ENCODE peak calls at places on chromosomes 16 and 17, in four cellular contexts. K is mammary epithelial cell; F is CD4-positive, CD25-positive, alpha-beta regulatory T cell; P is sigmoid colon. T is an unnamed sample. For H3K4me1, the result is how much of the 10 kb centered on the place peaks cover.

GRCh38 chr16:48503779-48504178 is 106.2 kb downstream of the N4BP1 start:
- DNase-seq in K (no peak), F (no peak), P (peak), T (peak)

GRCh38 chr16:80971814-80972213 is 34.9 kb downstream of the CMC2 start:
- DNase-seq in K (no peak), F (no peak), P (no peak), T (no peak)

GRCh38 chr17:33204701-33205100 is 88.4 kb downstream of the ASIC2 start:
- DNase-seq in K (no peak), F (no peak), P (no peak), T (no peak)

GRCh38 chr17:17739388-17740066 is 58.3 kb downstream of the RAI1 start:
- DNase-seq in K (peak), F (no peak), P (peak), T (peak)

GRCh38 chr16:59597269-59597668 is 863.2 kb upstream of the GOT2 start:
- DNase-seq in K (peak), F (no peak), P (no peak), T (no peak)

GRCh38 chr16:31301708-31302400 is 42.1 kb downstream of the ITGAM start:
- DNase-seq in K (peak), F (no peak), P (no peak), T (no peak)

GRCh38 chr17:30345527-30346075 is 11.7 kb upstream of the TMIGD1 start:
- DNase-seq in K (peak), F (no peak), P (no peak), T (no peak)

GRCh38 chr17:38345743-38346142 is 2.0 kb upstream of the GPR179 start:
- DNase-seq in K (no peak), F (no peak), P (no peak), T (no peak)

GRCh38 chr16:1277945-1278282 is 22.0 kb downstream of the TPSD1 start:
- DNase-seq in K (no peak), F (no peak), P (no peak), T (no peak)

GRCh38 chr16:23952128-23953041 is 116.6 kb downstream of the PRKCB start:
- DNase-seq in K (no peak), F (no peak), P (no peak), T (peak)

GRCh38 chr17:49512296-49513043 is 17.4 kb downstream of the NGFR start:
- DNase-seq in K (no peak), F (no peak), P (peak), T (no peak)

GRCh38 chr17:82105882-82106696 is 8.1 kb upstream of the FASN start:
- DNase-seq in K (peak), F (peak), P (peak), T (no peak)
- H3K4me3 ChIP-seq in K (peak), F (peak), P (no peak), T (no peak)

DNA sequence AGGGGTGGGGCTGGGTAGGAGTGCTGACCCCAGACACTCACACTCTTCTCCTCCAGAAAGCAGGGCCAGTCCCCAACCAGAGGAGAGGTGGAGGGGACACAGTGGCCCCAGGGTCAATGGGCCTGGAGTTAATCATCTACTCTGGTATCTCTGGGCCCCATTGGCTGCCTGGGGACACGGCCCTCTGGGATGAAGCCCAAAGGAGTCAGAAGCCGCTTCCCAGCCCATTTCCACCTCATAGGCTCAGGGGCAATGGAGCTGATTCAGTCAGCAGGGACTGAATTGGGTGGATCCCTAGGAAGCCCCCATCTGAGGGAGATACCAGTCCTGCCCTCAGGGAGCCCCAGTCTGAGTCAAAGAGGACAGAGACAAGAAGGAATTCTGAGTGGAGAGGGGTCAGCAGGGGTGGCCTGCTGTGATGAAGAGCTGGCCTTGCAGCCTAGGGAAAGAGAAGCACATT is 2.9 kb upstream of the NAGS start:
- DNase-seq in K (no peak), F (no peak), P (no peak), T (no peak)
- H3K4me1 ChIP-seq in K (under half), F (under half), P (under half), T (under half)

GRCh38 chr16:88070989-88071625 is 119.9 kb downstream of the BANP start:
- DNase-seq in K (no peak), F (no peak), P (peak), T (no peak)

GRCh38 chr16:88068476-88069396 is 117.5 kb downstream of the BANP start:
- DNase-seq in K (no peak), F (no peak), P (peak), T (no peak)

GRCh38 chr16:88071908-88072307 is 120.7 kb downstream of the BANP start:
- DNase-seq in K (no peak), F (no peak), P (peak), T (no peak)

GRCh38 chr16:88069397-88070168 is 118.3 kb downstream of the BANP start:
- DNase-seq in K (no peak), F (no peak), P (peak), T (no peak)

DNA sequence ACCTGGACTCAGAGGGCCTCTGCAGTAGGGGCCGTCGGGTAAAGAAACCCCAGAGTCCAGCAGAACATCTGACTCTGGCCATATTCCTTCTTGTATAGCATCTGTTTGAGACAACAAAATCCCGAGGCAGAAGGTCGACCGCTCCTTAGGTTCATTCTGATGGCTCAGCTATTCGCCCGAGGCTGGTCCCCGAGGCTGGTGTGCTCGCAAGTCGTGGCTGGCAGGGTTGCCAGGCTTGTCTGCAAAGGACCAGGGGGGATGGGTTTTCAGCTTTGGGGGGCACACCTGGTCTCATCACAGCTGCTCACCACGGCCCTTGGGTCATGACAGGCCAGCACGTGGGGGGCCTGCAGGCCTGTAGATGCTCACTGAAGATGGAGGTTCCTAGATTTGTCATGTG is 119.1 kb downstream of the BANP start:
- DNase-seq in K (no peak), F (no peak), P (peak), T (no peak)
- H3K27ac ChIP-seq in K (no peak), F (no peak), P (no peak), T (no peak)

DNA sequence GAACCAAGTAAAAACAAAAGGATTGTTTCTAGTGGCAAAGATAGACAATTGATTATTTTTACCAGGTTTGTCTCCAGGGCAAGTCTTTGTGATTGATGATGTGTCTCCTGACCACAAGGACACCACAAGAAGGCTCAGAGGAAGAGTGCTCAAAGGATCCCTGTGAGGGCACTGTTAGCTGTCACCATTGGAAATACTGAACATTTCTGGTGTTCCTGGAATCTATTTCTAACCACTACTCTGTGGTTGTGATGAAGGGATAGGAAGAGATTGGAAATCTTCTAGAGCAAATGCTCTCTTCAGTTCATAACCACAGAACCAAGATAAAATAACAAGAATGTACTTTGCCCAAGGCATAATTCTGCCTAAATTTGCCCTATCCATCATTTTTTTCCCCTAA is 15.3 kb downstream of the RNF43 start:
- DNase-seq in K (peak), F (no peak), P (no peak), T (no peak)
- H3K4me3 ChIP-seq in K (peak), F (no peak), P (no peak), T (no peak)

DNA sequence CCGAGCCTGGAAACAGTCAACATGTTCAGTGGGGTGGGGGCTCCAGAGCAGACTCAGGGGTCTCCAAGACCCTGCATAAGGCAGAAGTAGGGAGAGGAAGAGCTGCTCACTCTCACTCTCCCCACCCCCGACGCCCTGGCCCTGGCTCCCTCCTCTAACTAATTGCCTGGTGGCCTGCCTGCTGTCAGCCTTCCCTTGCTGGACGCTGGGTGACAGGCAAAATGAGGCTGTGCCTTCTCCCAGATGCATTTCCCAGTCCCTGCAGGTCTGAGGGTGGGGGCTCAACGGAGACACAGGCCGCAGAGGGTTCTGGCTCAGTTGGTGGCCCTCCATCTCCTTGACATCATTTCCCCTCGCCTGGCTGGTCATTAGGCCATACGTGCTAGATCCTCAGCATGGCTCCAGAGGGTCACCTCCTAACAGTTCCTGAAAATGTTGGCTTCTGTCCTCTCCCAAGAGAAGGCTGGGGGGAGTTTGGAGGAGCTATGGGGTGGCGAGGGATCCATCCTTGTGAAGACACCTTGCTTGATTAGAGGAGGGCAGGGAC is 1.4 kb downstream of the FMNL1 start:
- DNase-seq in K (no peak), F (no peak), P (no peak), T (peak)
- H3K4me1 ChIP-seq in K (under half), F (half or more), P (under half), T (under half)

GRCh38 chr16:82776466-82777146 is 149.8 kb downstream of the CDH13 start:
- DNase-seq in K (no peak), F (no peak), P (no peak), T (no peak)

GRCh38 chr16:82769845-82770244 is 143.1 kb downstream of the CDH13 start:
- DNase-seq in K (no peak), F (no peak), P (no peak), T (no peak)

GRCh38 chr16:82767808-82768207 is 141.0 kb downstream of the CDH13 start:
- DNase-seq in K (no peak), F (no peak), P (no peak), T (no peak)

GRCh38 chr16:82772215-82772614 is 145.4 kb downstream of the CDH13 start:
- DNase-seq in K (no peak), F (no peak), P (no peak), T (no peak)

DNA sequence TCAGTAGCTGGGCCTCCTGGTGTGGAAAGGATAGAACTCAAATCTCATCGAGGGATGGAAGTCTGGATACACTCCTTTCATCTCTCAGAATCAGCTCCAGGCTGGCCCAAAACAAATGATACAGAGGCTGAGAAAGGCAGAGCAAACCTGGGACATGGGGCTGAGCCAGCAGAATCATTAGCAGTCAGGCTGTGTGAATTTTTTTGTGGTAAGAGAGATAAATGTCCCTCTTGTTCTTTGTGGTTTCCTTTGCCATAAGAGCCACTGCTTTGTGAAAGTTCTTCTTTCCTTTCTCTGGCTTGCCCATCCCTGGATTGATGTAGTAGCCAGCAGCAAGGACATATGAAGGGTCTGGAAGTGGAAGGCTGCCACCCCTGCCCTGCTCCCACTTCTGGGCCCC is 146.2 kb downstream of the CDH13 start:
- DNase-seq in K (peak), F (no peak), P (no peak), T (no peak)
- H3K27ac ChIP-seq in K (no peak), F (no peak), P (no peak), T (no peak)

DNA sequence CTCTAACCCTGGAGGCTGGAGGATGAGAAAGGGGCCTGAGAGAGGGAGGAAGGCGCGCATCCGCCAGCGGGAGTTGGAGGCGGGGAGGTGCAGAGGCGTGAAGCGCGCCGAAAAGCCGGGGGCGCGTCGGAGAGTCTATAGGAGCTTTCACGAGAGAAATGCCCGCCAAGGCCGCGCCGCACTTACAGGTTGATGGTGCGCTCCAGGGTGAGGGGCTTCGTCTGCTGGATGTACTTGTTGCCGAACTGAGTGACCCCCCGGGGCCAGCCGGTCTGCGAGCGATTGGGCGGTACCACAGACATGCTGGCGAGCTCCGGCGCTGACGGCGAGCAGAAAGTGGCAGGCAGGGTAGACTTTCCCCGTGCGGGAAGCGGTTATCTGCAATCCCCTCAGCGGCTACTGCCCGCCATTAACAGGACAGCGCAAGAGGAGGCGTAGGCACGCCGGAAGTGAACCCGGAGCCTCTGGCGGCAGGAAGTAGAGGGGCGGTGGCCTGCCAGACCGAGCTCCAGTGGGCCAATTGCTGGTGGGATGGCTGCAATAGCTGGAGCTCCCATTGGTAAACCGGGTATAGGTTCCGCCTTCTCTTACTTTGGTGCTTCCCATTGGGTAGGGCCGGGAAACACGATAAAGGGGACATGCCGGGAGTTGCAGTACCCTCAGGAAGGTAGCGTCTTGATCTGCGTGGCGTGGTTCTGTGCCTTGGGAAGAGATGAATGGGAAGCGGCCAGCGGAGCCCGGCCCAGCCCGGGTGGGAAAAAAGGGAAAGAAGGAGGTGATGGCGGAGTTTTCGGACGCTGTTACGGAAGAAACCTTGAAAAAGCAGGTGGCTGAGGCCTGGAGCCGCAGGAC is at the start of the genes NUDT21 and OGFOD1:
- DNase-seq in K (peak), F (peak), P (peak), T (peak)
- H3K4me3 ChIP-seq in K (peak), F (peak), P (peak), T (peak)

GRCh38 chr17:80032614-80033171 is 3.0 kb downstream of the TBC1D16 start:
- DNase-seq in K (no peak), F (no peak), P (no peak), T (no peak)
- H3K4me1 ChIP-seq in K (under half), F (under half), P (under half), T (under half)

T was measured in SJSA1.